ENCODE peak calls at places on chromosomes 6 and 20, in eight cellular contexts. A, C, X, H, K, Z, N and J are unnamed samples.

GRCh38 chr20:25081065-25081729 is 744 bp downstream of the VSX1 start:
- DNase-seq in A (no peak), C (peak), X (peak), H (peak), K (no peak), Z (peak), N (no peak), J (peak)

GRCh38 chr6:67818322-67818721 is 816.8 kb upstream of the ADGRB3 start:
- DNase-seq in A (no peak), C (no peak), X (no peak), H (no peak), K (no peak), Z (no peak), N (no peak), J (no peak)

GRCh38 chr6:12196326-12196936 is 93.7 kb upstream of the EDN1 start:
- DNase-seq in A (no peak), C (no peak), X (no peak), H (no peak), K (no peak), Z (peak), N (no peak), J (peak)

GRCh38 chr6:4752068-4752467 is 24.1 kb upstream of the CDYL start:
- DNase-seq in A (no peak), C (no peak), X (no peak), H (no peak), K (no peak), Z (no peak), N (no peak), J (no peak)

GRCh38 chr6:3333263-3333662 is 74.5 kb downstream of the PSMG4 start:
- DNase-seq in A (no peak), C (no peak), X (no peak), H (no peak), K (no peak), Z (no peak), N (no peak), J (no peak)

GRCh38 chr6:38688579-38689087 is 14.3 kb downstream of the GLO1 start:
- DNase-seq in A (no peak), C (no peak), X (no peak), H (no peak), K (peak), Z (no peak), N (no peak), J (no peak)

GRCh38 chr20:3710027-3710426 is 2.4 kb downstream of the SIGLEC1 start:
- DNase-seq in A (no peak), C (peak), X (no peak), H (no peak), K (no peak), Z (no peak), N (no peak), J (no peak)

GRCh38 chr6:87214831-87215230 is 59.5 kb downstream of the ZNF292 start:
- DNase-seq in A (no peak), C (no peak), X (no peak), H (no peak), K (no peak), Z (no peak), N (no peak), J (no peak)

GRCh38 chr6:157380458-157380778 is 572 bp upstream of the ZDHHC14 start:
- DNase-seq in A (no peak), C (no peak), X (peak), H (no peak), K (no peak), Z (no peak), N (no peak), J (no peak)

GRCh38 chr6:1335367-1336037 is 23.6 kb downstream of the FOXQ1 start:
- DNase-seq in A (no peak), C (no peak), X (no peak), H (no peak), K (no peak), Z (peak), N (no peak), J (peak)